ENCODE peak calls at places on chromosomes 5 and 9, in four cellular contexts. One of them, this sample, is unnamed.

GRCh38 chr5:143453722-143454121 is 50.2 kb upstream of the NR3C1 start:
- DNase-seq in activated T-helper 1 cell treated with anti-CD3 and anti-CD28 coated beads, Interleukin-12 subunit alpha, Interleukin-12 subunit beta, Interleukin-2, Interleukin-4 antibody, amounts not matched to agents 30 ng/mL and 10 ng/mL and 1 ng/mL, durations not matched to agents 14 hours and 24 hours and 36 hours: no peak
- DNase-seq in fibroblast of lung: no peak
- DNase-seq in effector memory CD4-positive, alpha-beta T cell: no peak
- DNase-seq in this sample: no peak

GRCh38 chr9:18825775-18826174 is 207.2 kb downstream of the SAXO1 start:
- DNase-seq in activated T-helper 1 cell treated with anti-CD3 and anti-CD28 coated beads, Interleukin-12 subunit alpha, Interleukin-12 subunit beta, Interleukin-2, Interleukin-4 antibody, amounts not matched to agents 30 ng/mL and 10 ng/mL and 1 ng/mL, durations not matched to agents 14 hours and 24 hours and 36 hours: no peak
- DNase-seq in fibroblast of lung: no peak
- DNase-seq in effector memory CD4-positive, alpha-beta T cell: no peak
- DNase-seq in this sample: no peak

GRCh38 chr9:104992696-104993095 is 64.7 kb upstream of the ABCA1 start:
- DNase-seq in activated T-helper 1 cell treated with anti-CD3 and anti-CD28 coated beads, Interleukin-12 subunit alpha, Interleukin-12 subunit beta, Interleukin-2, Interleukin-4 antibody, amounts not matched to agents 30 ng/mL and 10 ng/mL and 1 ng/mL, durations not matched to agents 14 hours and 24 hours and 36 hours: no peak
- DNase-seq in fibroblast of lung: peak; percentile 88
- DNase-seq in effector memory CD4-positive, alpha-beta T cell: no peak
- DNase-seq in this sample: no peak

GRCh38 chr9:6620353-6620752 is 25.2 kb downstream of the GLDC start:
- DNase-seq in activated T-helper 1 cell treated with anti-CD3 and anti-CD28 coated beads, Interleukin-12 subunit alpha, Interleukin-12 subunit beta, Interleukin-2, Interleukin-4 antibody, amounts not matched to agents 30 ng/mL and 10 ng/mL and 1 ng/mL, durations not matched to agents 14 hours and 24 hours and 36 hours: no peak
- DNase-seq in fibroblast of lung: no peak
- DNase-seq in effector memory CD4-positive, alpha-beta T cell: no peak
- DNase-seq in this sample: no peak

GRCh38 chr5:23169660-23170416 is 316.7 kb upstream of the CDH12 start:
- DNase-seq in activated T-helper 1 cell treated with anti-CD3 and anti-CD28 coated beads, Interleukin-12 subunit alpha, Interleukin-12 subunit beta, Interleukin-2, Interleukin-4 antibody, amounts not matched to agents 30 ng/mL and 10 ng/mL and 1 ng/mL, durations not matched to agents 14 hours and 24 hours and 36 hours: no peak
- DNase-seq in fibroblast of lung: no peak
- DNase-seq in effector memory CD4-positive, alpha-beta T cell: no peak
- DNase-seq in this sample: no peak

GRCh38 chr9:130264414-130265350 is 878 bp upstream of the HMCN2 start:
- DNase-seq in activated T-helper 1 cell treated with anti-CD3 and anti-CD28 coated beads, Interleukin-12 subunit alpha, Interleukin-12 subunit beta, Interleukin-2, Interleukin-4 antibody, amounts not matched to agents 30 ng/mL and 10 ng/mL and 1 ng/mL, durations not matched to agents 14 hours and 24 hours and 36 hours: no peak
- DNase-seq in fibroblast of lung: no peak
- DNase-seq in effector memory CD4-positive, alpha-beta T cell: no peak
- DNase-seq in this sample: no peak

GRCh38 chr9:13209498-13209897 is 70.0 kb downstream of the MPDZ start:
- DNase-seq in activated T-helper 1 cell treated with anti-CD3 and anti-CD28 coated beads, Interleukin-12 subunit alpha, Interleukin-12 subunit beta, Interleukin-2, Interleukin-4 antibody, amounts not matched to agents 30 ng/mL and 10 ng/mL and 1 ng/mL, durations not matched to agents 14 hours and 24 hours and 36 hours: no peak
- DNase-seq in fibroblast of lung: no peak
- DNase-seq in effector memory CD4-positive, alpha-beta T cell: no peak
- DNase-seq in this sample: no peak

GRCh38 chr5:39547548-39548154 is 122.9 kb upstream of the DAB2 start:
- DNase-seq in activated T-helper 1 cell treated with anti-CD3 and anti-CD28 coated beads, Interleukin-12 subunit alpha, Interleukin-12 subunit beta, Interleukin-2, Interleukin-4 antibody, amounts not matched to agents 30 ng/mL and 10 ng/mL and 1 ng/mL, durations not matched to agents 14 hours and 24 hours and 36 hours: no peak
- DNase-seq in fibroblast of lung: peak; percentile 63
- DNase-seq in effector memory CD4-positive, alpha-beta T cell: no peak
- DNase-seq in this sample: peak; percentile 88

GRCh38 chr5:159987031-159987674 is 21.8 kb upstream of the TTC1 start:
- DNase-seq in activated T-helper 1 cell treated with anti-CD3 and anti-CD28 coated beads, Interleukin-12 subunit alpha, Interleukin-12 subunit beta, Interleukin-2, Interleukin-4 antibody, amounts not matched to agents 30 ng/mL and 10 ng/mL and 1 ng/mL, durations not matched to agents 14 hours and 24 hours and 36 hours: peak; percentile 60
- DNase-seq in fibroblast of lung: peak; percentile 57
- DNase-seq in effector memory CD4-positive, alpha-beta T cell: peak; percentile 49
- DNase-seq in this sample: peak; percentile 82

GRCh38 chr9:129237195-129237611 is 59.1 kb upstream of the IER5L start:
- DNase-seq in activated T-helper 1 cell treated with anti-CD3 and anti-CD28 coated beads, Interleukin-12 subunit alpha, Interleukin-12 subunit beta, Interleukin-2, Interleukin-4 antibody, amounts not matched to agents 30 ng/mL and 10 ng/mL and 1 ng/mL, durations not matched to agents 14 hours and 24 hours and 36 hours: no peak
- DNase-seq in fibroblast of lung: peak; percentile 72
- DNase-seq in effector memory CD4-positive, alpha-beta T cell: no peak
- DNase-seq in this sample: no peak

GRCh38 chr5:41517909-41518308 is 7.5 kb upstream of the PLCXD3 start:
- DNase-seq in activated T-helper 1 cell treated with anti-CD3 and anti-CD28 coated beads, Interleukin-12 subunit alpha, Interleukin-12 subunit beta, Interleukin-2, Interleukin-4 antibody, amounts not matched to agents 30 ng/mL and 10 ng/mL and 1 ng/mL, durations not matched to agents 14 hours and 24 hours and 36 hours: no peak
- DNase-seq in fibroblast of lung: peak; percentile 19
- DNase-seq in effector memory CD4-positive, alpha-beta T cell: no peak
- DNase-seq in this sample: no peak

GRCh38 chr9:127384901-127385300 is 12.1 kb upstream of the SLC2A8 start:
- DNase-seq in activated T-helper 1 cell treated with anti-CD3 and anti-CD28 coated beads, Interleukin-12 subunit alpha, Interleukin-12 subunit beta, Interleukin-2, Interleukin-4 antibody, amounts not matched to agents 30 ng/mL and 10 ng/mL and 1 ng/mL, durations not matched to agents 14 hours and 24 hours and 36 hours: no peak
- DNase-seq in fibroblast of lung: no peak
- DNase-seq in effector memory CD4-positive, alpha-beta T cell: no peak
- DNase-seq in this sample: no peak

GRCh38 chr9:121812159-121812735 is 160.8 kb downstream of the DAB2IP start:
- DNase-seq in activated T-helper 1 cell treated with anti-CD3 and anti-CD28 coated beads, Interleukin-12 subunit alpha, Interleukin-12 subunit beta, Interleukin-2, Interleukin-4 antibody, amounts not matched to agents 30 ng/mL and 10 ng/mL and 1 ng/mL, durations not matched to agents 14 hours and 24 hours and 36 hours: no peak
- DNase-seq in fibroblast of lung: no peak
- DNase-seq in effector memory CD4-positive, alpha-beta T cell: no peak
- DNase-seq in this sample: no peak

GRCh38 chr5:52544738-52545137 is 243.0 kb upstream of the ITGA1 start:
- DNase-seq in activated T-helper 1 cell treated with anti-CD3 and anti-CD28 coated beads, Interleukin-12 subunit alpha, Interleukin-12 subunit beta, Interleukin-2, Interleukin-4 antibody, amounts not matched to agents 30 ng/mL and 10 ng/mL and 1 ng/mL, durations not matched to agents 14 hours and 24 hours and 36 hours: no peak
- DNase-seq in fibroblast of lung: no peak
- DNase-seq in effector memory CD4-positive, alpha-beta T cell: no peak
- DNase-seq in this sample: no peak

GRCh38 chr5:3329427-3329826 is 266.2 kb upstream of the IRX1 start:
- DNase-seq in activated T-helper 1 cell treated with anti-CD3 and anti-CD28 coated beads, Interleukin-12 subunit alpha, Interleukin-12 subunit beta, Interleukin-2, Interleukin-4 antibody, amounts not matched to agents 30 ng/mL and 10 ng/mL and 1 ng/mL, durations not matched to agents 14 hours and 24 hours and 36 hours: no peak
- DNase-seq in fibroblast of lung: no peak
- DNase-seq in effector memory CD4-positive, alpha-beta T cell: no peak
- DNase-seq in this sample: no peak

GRCh38 chr5:9596256-9596655 is 33.9 kb downstream of the TAS2R1 start:
- DNase-seq in activated T-helper 1 cell treated with anti-CD3 and anti-CD28 coated beads, Interleukin-12 subunit alpha, Interleukin-12 subunit beta, Interleukin-2, Interleukin-4 antibody, amounts not matched to agents 30 ng/mL and 10 ng/mL and 1 ng/mL, durations not matched to agents 14 hours and 24 hours and 36 hours: no peak
- DNase-seq in fibroblast of lung: no peak
- DNase-seq in effector memory CD4-positive, alpha-beta T cell: no peak
- DNase-seq in this sample: no peak

GRCh38 chr5:150111121-150111520 is 24.8 kb upstream of the CSF1R start:
- DNase-seq in activated T-helper 1 cell treated with anti-CD3 and anti-CD28 coated beads, Interleukin-12 subunit alpha, Interleukin-12 subunit beta, Interleukin-2, Interleukin-4 antibody, amounts not matched to agents 30 ng/mL and 10 ng/mL and 1 ng/mL, durations not matched to agents 14 hours and 24 hours and 36 hours: no peak
- DNase-seq in fibroblast of lung: no peak
- DNase-seq in effector memory CD4-positive, alpha-beta T cell: no peak
- DNase-seq in this sample: no peak

GRCh38 chr5:154653418-154653763 is 101.8 kb upstream of the LARP1 start:
- DNase-seq in activated T-helper 1 cell treated with anti-CD3 and anti-CD28 coated beads, Interleukin-12 subunit alpha, Interleukin-12 subunit beta, Interleukin-2, Interleukin-4 antibody, amounts not matched to agents 30 ng/mL and 10 ng/mL and 1 ng/mL, durations not matched to agents 14 hours and 24 hours and 36 hours: no peak
- DNase-seq in fibroblast of lung: no peak
- DNase-seq in effector memory CD4-positive, alpha-beta T cell: no peak
- DNase-seq in this sample: peak; percentile 10

GRCh38 chr5:56019306-56020272 is 24.8 kb upstream of the IL6ST start:
- DNase-seq in activated T-helper 1 cell treated with anti-CD3 and anti-CD28 coated beads, Interleukin-12 subunit alpha, Interleukin-12 subunit beta, Interleukin-2, Interleukin-4 antibody, amounts not matched to agents 30 ng/mL and 10 ng/mL and 1 ng/mL, durations not matched to agents 14 hours and 24 hours and 36 hours: no peak
- DNase-seq in fibroblast of lung: no peak
- DNase-seq in effector memory CD4-positive, alpha-beta T cell: no peak
- DNase-seq in this sample: no peak

GRCh38 chr9:119289740-119290139 is 79.5 kb downstream of the BRINP1 start:
- DNase-seq in activated T-helper 1 cell treated with anti-CD3 and anti-CD28 coated beads, Interleukin-12 subunit alpha, Interleukin-12 subunit beta, Interleukin-2, Interleukin-4 antibody, amounts not matched to agents 30 ng/mL and 10 ng/mL and 1 ng/mL, durations not matched to agents 14 hours and 24 hours and 36 hours: no peak
- DNase-seq in fibroblast of lung: peak; percentile 56
- DNase-seq in effector memory CD4-positive, alpha-beta T cell: no peak
- DNase-seq in this sample: peak; percentile 81

GRCh38 chr5:116494784-116495480 is 79.7 kb downstream of the SEMA6A start:
- DNase-seq in activated T-helper 1 cell treated with anti-CD3 and anti-CD28 coated beads, Interleukin-12 subunit alpha, Interleukin-12 subunit beta, Interleukin-2, Interleukin-4 antibody, amounts not matched to agents 30 ng/mL and 10 ng/mL and 1 ng/mL, durations not matched to agents 14 hours and 24 hours and 36 hours: no peak
- DNase-seq in fibroblast of lung: peak; percentile 15
- DNase-seq in effector memory CD4-positive, alpha-beta T cell: no peak
- DNase-seq in this sample: no peak

GRCh38 chr9:124297915-124298645 is 40.3 kb downstream of the NEK6 start:
- DNase-seq in activated T-helper 1 cell treated with anti-CD3 and anti-CD28 coated beads, Interleukin-12 subunit alpha, Interleukin-12 subunit beta, Interleukin-2, Interleukin-4 antibody, amounts not matched to agents 30 ng/mL and 10 ng/mL and 1 ng/mL, durations not matched to agents 14 hours and 24 hours and 36 hours: no peak
- DNase-seq in fibroblast of lung: no peak
- DNase-seq in effector memory CD4-positive, alpha-beta T cell: no peak
- DNase-seq in this sample: no peak

GRCh38 chr9:111524731-111525055 is 286 bp upstream of the ZNF483 start:
- DNase-seq in activated T-helper 1 cell treated with anti-CD3 and anti-CD28 coated beads, Interleukin-12 subunit alpha, Interleukin-12 subunit beta, Interleukin-2, Interleukin-4 antibody, amounts not matched to agents 30 ng/mL and 10 ng/mL and 1 ng/mL, durations not matched to agents 14 hours and 24 hours and 36 hours: no peak
- DNase-seq in fibroblast of lung: no peak
- DNase-seq in effector memory CD4-positive, alpha-beta T cell: no peak
- DNase-seq in this sample: no peak

GRCh38 chr9:36102742-36103495 is 33.6 kb upstream of the GLIPR2 start:
- DNase-seq in activated T-helper 1 cell treated with anti-CD3 and anti-CD28 coated beads, Interleukin-12 subunit alpha, Interleukin-12 subunit beta, Interleukin-2, Interleukin-4 antibody, amounts not matched to agents 30 ng/mL and 10 ng/mL and 1 ng/mL, durations not matched to agents 14 hours and 24 hours and 36 hours: peak; percentile 75
- DNase-seq in fibroblast of lung: peak; percentile 84
- DNase-seq in effector memory CD4-positive, alpha-beta T cell: peak; percentile 66
- DNase-seq in this sample: peak; percentile 68

GRCh38 chr9:107439991-107440456 is 49.5 kb downstream of the KLF4 start:
- DNase-seq in activated T-helper 1 cell treated with anti-CD3 and anti-CD28 coated beads, Interleukin-12 subunit alpha, Interleukin-12 subunit beta, Interleukin-2, Interleukin-4 antibody, amounts not matched to agents 30 ng/mL and 10 ng/mL and 1 ng/mL, durations not matched to agents 14 hours and 24 hours and 36 hours: no peak
- DNase-seq in fibroblast of lung: peak; percentile 75
- DNase-seq in effector memory CD4-positive, alpha-beta T cell: no peak
- DNase-seq in this sample: no peak

GRCh38 chr5:179700401-179700918 is 1.7 kb downstream of the CANX start:
- DNase-seq in activated T-helper 1 cell treated with anti-CD3 and anti-CD28 coated beads, Interleukin-12 subunit alpha, Interleukin-12 subunit beta, Interleukin-2, Interleukin-4 antibody, amounts not matched to agents 30 ng/mL and 10 ng/mL and 1 ng/mL, durations not matched to agents 14 hours and 24 hours and 36 hours: no peak
- DNase-seq in fibroblast of lung: peak; percentile 28
- DNase-seq in effector memory CD4-positive, alpha-beta T cell: no peak
- DNase-seq in this sample: peak; percentile 25

GRCh38 chr5:72467987-72468386 is 39.2 kb downstream of the ZNF366 start:
- DNase-seq in activated T-helper 1 cell treated with anti-CD3 and anti-CD28 coated beads, Interleukin-12 subunit alpha, Interleukin-12 subunit beta, Interleukin-2, Interleukin-4 antibody, amounts not matched to agents 30 ng/mL and 10 ng/mL and 1 ng/mL, durations not matched to agents 14 hours and 24 hours and 36 hours: no peak
- DNase-seq in fibroblast of lung: peak; percentile 80
- DNase-seq in effector memory CD4-positive, alpha-beta T cell: no peak
- DNase-seq in this sample: no peak

GRCh38 chr9:92664394-92665152 is 5.4 kb downstream of the IPPK start:
- DNase-seq in activated T-helper 1 cell treated with anti-CD3 and anti-CD28 coated beads, Interleukin-12 subunit alpha, Interleukin-12 subunit beta, Interleukin-2, Interleukin-4 antibody, amounts not matched to agents 30 ng/mL and 10 ng/mL and 1 ng/mL, durations not matched to agents 14 hours and 24 hours and 36 hours: peak; percentile 29
- DNase-seq in fibroblast of lung: peak; percentile 57
- DNase-seq in effector memory CD4-positive, alpha-beta T cell: no peak
- DNase-seq in this sample: no peak

GRCh38 chr9:96376926-96377874 is 6.3 kb downstream of the SLC35D2 start:
- DNase-seq in activated T-helper 1 cell treated with anti-CD3 and anti-CD28 coated beads, Interleukin-12 subunit alpha, Interleukin-12 subunit beta, Interleukin-2, Interleukin-4 antibody, amounts not matched to agents 30 ng/mL and 10 ng/mL and 1 ng/mL, durations not matched to agents 14 hours and 24 hours and 36 hours: no peak
- DNase-seq in fibroblast of lung: peak; percentile 87
- DNase-seq in effector memory CD4-positive, alpha-beta T cell: no peak
- DNase-seq in this sample: peak; percentile 21

GRCh38 chr9:93119953-93120845 is 13.9 kb downstream of the NINJ1 start:
- DNase-seq in activated T-helper 1 cell treated with anti-CD3 and anti-CD28 coated beads, Interleukin-12 subunit alpha, Interleukin-12 subunit beta, Interleukin-2, Interleukin-4 antibody, amounts not matched to agents 30 ng/mL and 10 ng/mL and 1 ng/mL, durations not matched to agents 14 hours and 24 hours and 36 hours: no peak
- DNase-seq in fibroblast of lung: peak; percentile 96
- DNase-seq in effector memory CD4-positive, alpha-beta T cell: no peak
- DNase-seq in this sample: peak; percentile 92

GRCh38 chr9:78261403-78262001 is 25.6 kb downstream of the CEP78 start:
- DNase-seq in activated T-helper 1 cell treated with anti-CD3 and anti-CD28 coated beads, Interleukin-12 subunit alpha, Interleukin-12 subunit beta, Interleukin-2, Interleukin-4 antibody, amounts not matched to agents 30 ng/mL and 10 ng/mL and 1 ng/mL, durations not matched to agents 14 hours and 24 hours and 36 hours: no peak
- DNase-seq in fibroblast of lung: peak; percentile 32
- DNase-seq in effector memory CD4-positive, alpha-beta T cell: no peak
- DNase-seq in this sample: peak; percentile 44

GRCh38 chr5:8831854-8832253 is 714.0 kb downstream of the SEMA5A start:
- DNase-seq in activated T-helper 1 cell treated with anti-CD3 and anti-CD28 coated beads, Interleukin-12 subunit alpha, Interleukin-12 subunit beta, Interleukin-2, Interleukin-4 antibody, amounts not matched to agents 30 ng/mL and 10 ng/mL and 1 ng/mL, durations not matched to agents 14 hours and 24 hours and 36 hours: no peak
- DNase-seq in fibroblast of lung: no peak
- DNase-seq in effector memory CD4-positive, alpha-beta T cell: no peak
- DNase-seq in this sample: no peak

GRCh38 chr5:107570805-107571531 is 99.8 kb downstream of the EFNA5 start:
- DNase-seq in activated T-helper 1 cell treated with anti-CD3 and anti-CD28 coated beads, Interleukin-12 subunit alpha, Interleukin-12 subunit beta, Interleukin-2, Interleukin-4 antibody, amounts not matched to agents 30 ng/mL and 10 ng/mL and 1 ng/mL, durations not matched to agents 14 hours and 24 hours and 36 hours: peak; percentile 14
- DNase-seq in fibroblast of lung: no peak
- DNase-seq in effector memory CD4-positive, alpha-beta T cell: no peak
- DNase-seq in this sample: peak; percentile 69

GRCh38 chr5:155389498-155389897 is 375.9 kb downstream of the KIF4B start:
- DNase-seq in activated T-helper 1 cell treated with anti-CD3 and anti-CD28 coated beads, Interleukin-12 subunit alpha, Interleukin-12 subunit beta, Interleukin-2, Interleukin-4 antibody, amounts not matched to agents 30 ng/mL and 10 ng/mL and 1 ng/mL, durations not matched to agents 14 hours and 24 hours and 36 hours: no peak
- DNase-seq in fibroblast of lung: no peak
- DNase-seq in effector memory CD4-positive, alpha-beta T cell: no peak
- DNase-seq in this sample: no peak

GRCh38 chr5:2288466-2288865 is 405.7 kb upstream of the IRX4 start:
- DNase-seq in activated T-helper 1 cell treated with anti-CD3 and anti-CD28 coated beads, Interleukin-12 subunit alpha, Interleukin-12 subunit beta, Interleukin-2, Interleukin-4 antibody, amounts not matched to agents 30 ng/mL and 10 ng/mL and 1 ng/mL, durations not matched to agents 14 hours and 24 hours and 36 hours: no peak
- DNase-seq in fibroblast of lung: no peak
- DNase-seq in effector memory CD4-positive, alpha-beta T cell: no peak
- DNase-seq in this sample: no peak

This sample was measured in HT-29.